ENCODE peak calls at places on chromosome 22, in four cellular contexts. S is left ventricle myocardium inferior, L is fibroblast of villous mesenchyme, E is fibroblast of mammary gland. Z is an unnamed sample.
A peak's percentile ranks its signal among the peaks of the same experiment; 100 is the strongest.

GRCh38 chr22:50144005-50144614 is 26.4 kb upstream of the PANX2 start:
- DNase-seq in S (no peak), L (no peak), E (no peak), Z (no peak)

GRCh38 chr22:19406846-19407245 is 24.7 kb downstream of the HIRA start:
- DNase-seq in S (no peak), L (no peak), E (no peak), Z (no peak)

GRCh38 chr22:49519117-49519737 is 308.4 kb downstream of the BRD1 start:
- DNase-seq in S (no peak), L (no peak), E (no peak), Z (no peak)

GRCh38 chr22:48719978-48720661 is 1107.6 kb downstream of the BRD1 start:
- DNase-seq in S (peak; percentile 8), L (no peak), E (no peak), Z (no peak)

GRCh38 chr22:48099251-48099650 is 1336.8 kb downstream of the TBC1D22A start:
- DNase-seq in S (no peak), L (no peak), E (no peak), Z (no peak)

GRCh38 chr22:19429950-19430889 is 1.3 kb downstream of the HIRA start:
- DNase-seq in S (peak; percentile 31), L (peak; percentile 84), E (peak; percentile 80), Z (peak; percentile 66)

GRCh38 chr22:19173047-19174035 is 5.2 kb downstream of the SLC25A1 start:
- DNase-seq in S (no peak), L (no peak), E (peak; percentile 25), Z (no peak)

GRCh38 chr22:48779211-48779643 is 1048.4 kb downstream of the BRD1 start:
- DNase-seq in S (no peak), L (no peak), E (no peak), Z (no peak)

GRCh38 chr22:41664490-41664889 is 24.2 kb downstream of the SNU13 start:
- DNase-seq in S (no peak), L (no peak), E (no peak), Z (no peak)

GRCh38 chr22:19667872-19668740 is 46.2 kb upstream of the SEPTIN5 start:
- DNase-seq in S (no peak), L (no peak), E (no peak), Z (no peak)

GRCh38 chr22:20229916-20230775 is 38.0 kb downstream of the RTN4R start:
- DNase-seq in S (no peak), L (no peak), E (no peak), Z (no peak)

GRCh38 chr22:43270314-43270908 is 72.8 kb downstream of the SCUBE1 start:
- DNase-seq in S (no peak), L (no peak), E (no peak), Z (no peak)

GRCh38 chr22:27105142-27106025 is 448.0 kb downstream of the MIAT start:
- DNase-seq in S (peak; percentile 70), L (peak; percentile 92), E (peak; percentile 87), Z (peak; percentile 91)

GRCh38 chr22:43375951-43376455 is 32.8 kb upstream of the SCUBE1 start:
- DNase-seq in S (no peak), L (peak; percentile 50), E (peak; percentile 30), Z (no peak)

GRCh38 chr22:17846326-17846992 is 72.2 kb upstream of the BID start:
- DNase-seq in S (no peak), L (peak; percentile 31), E (peak; percentile 19), Z (no peak)

GRCh38 chr22:50561401-50562074 is 1.2 kb downstream of the SYCE3 start:
- DNase-seq in S (no peak), L (no peak), E (no peak), Z (no peak)

GRCh38 chr22:27174970-27175369 is 517.6 kb downstream of the MIAT start:
- DNase-seq in S (no peak), L (no peak), E (no peak), Z (no peak)

GRCh38 chr22:39427751-39428596 is 28.4 kb downstream of the TAB1 start:
- DNase-seq in S (no peak), L (no peak), E (no peak), Z (no peak)

GRCh38 chr22:37018815-37019308 is 385 bp downstream of the TST start:
- DNase-seq in S (peak; percentile 74), L (peak; percentile 88), E (peak; percentile 41), Z (peak; percentile 37)

GRCh38 chr22:19063581-19064353 is 58.4 kb downstream of the DGCR2 start:
- DNase-seq in S (no peak), L (peak; percentile 5), E (no peak), Z (peak; percentile 41)

GRCh38 chr22:46826438-46826837 is 64.0 kb downstream of the TBC1D22A start:
- DNase-seq in S (no peak), L (no peak), E (no peak), Z (no peak)

GRCh38 chr22:46825145-46825544 is 62.7 kb downstream of the TBC1D22A start:
- DNase-seq in S (no peak), L (no peak), E (no peak), Z (no peak)

GRCh38 chr22:46827781-46828180 is 65.3 kb downstream of the TBC1D22A start:
- DNase-seq in S (no peak), L (no peak), E (no peak), Z (no peak)

GRCh38 chr22:46828323-46829139 is 66.1 kb downstream of the TBC1D22A start:
- DNase-seq in S (no peak), L (no peak), E (no peak), Z (no peak)

DNA sequence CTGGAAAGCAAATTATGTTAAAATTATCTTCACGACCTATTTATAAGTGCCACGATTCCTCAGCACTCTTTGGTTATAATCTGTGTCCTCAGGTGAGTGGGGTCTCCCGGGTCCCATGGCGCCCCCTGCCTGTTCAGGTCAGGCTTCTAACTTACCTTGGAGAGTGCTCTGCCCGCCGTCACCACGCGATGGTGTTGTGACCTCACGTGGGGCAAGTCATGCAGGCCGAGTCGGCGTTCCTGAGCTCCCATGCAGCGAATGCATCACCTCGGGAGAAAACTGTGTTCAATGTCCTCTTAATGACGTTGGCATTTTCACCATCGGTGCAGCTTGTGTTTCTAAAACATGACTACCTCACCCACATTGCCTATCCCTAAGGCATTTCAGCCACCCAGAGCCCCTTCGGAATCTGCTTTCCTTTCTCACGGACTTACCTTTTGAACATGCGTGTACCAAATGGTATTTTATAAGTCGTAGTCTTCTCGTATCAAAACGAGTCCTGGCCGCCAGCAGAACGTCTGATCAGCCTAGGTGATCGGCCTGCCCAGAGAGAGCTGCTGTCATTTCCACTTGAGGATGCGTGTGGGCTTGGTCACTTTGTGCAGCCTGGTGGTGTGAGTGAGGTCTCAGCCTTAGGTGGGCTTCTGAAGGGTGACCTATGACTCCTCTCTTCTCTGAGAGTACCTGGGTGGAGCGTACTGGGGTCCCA is 64.8 kb downstream of the TBC1D22A start:
- DNase-seq in S (no peak), L (no peak), E (no peak), Z (no peak)
- TF ChIP-seq CTCF in S (no peak), L (no peak), E (no peak), Z (no peak)

GRCh38 chr22:31757265-31757664 is 3.4 kb downstream of the DEPDC5 start:
- DNase-seq in S (no peak), L (no peak), E (no peak), Z (peak; percentile 28)
- TF ChIP-seq CTCF in S (no peak), L (no peak), E (no peak), Z (no peak)

DNA sequence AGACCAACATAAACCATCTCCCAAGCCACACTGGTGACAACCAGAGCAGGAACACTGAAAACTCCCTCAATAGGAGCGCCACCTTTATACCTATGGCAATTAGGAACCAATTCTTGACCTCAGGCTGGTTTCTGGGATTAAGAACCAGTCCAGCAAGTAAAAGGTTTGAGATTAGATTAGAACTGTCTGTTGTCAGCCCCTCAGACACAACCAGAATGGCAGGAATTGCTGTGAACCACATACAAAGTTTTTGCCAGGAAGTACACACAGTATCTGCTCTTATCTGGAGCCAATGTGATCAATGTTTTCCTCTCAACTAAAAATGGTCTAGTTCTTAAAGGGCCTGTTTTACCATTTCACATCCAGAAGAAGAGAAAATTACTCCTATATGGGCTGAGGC is 55.2 kb downstream of the RBFOX2 start:
- DNase-seq in S (no peak), L (no peak), E (no peak), Z (no peak)
- TF ChIP-seq CTCF in S (no peak), L (no peak), E (no peak), Z (no peak)

GRCh38 chr22:32413715-32414114 is 1.7 kb upstream of the RTCB start:
- DNase-seq in S (no peak), L (peak; percentile 35), E (peak; percentile 44), Z (peak; percentile 29)
- TF ChIP-seq CTCF in S (peak; percentile 11), L (peak; percentile 46), E (peak; percentile 46), Z (peak; percentile 33)

GRCh38 chr22:35519306-35520000 is 21.2 kb upstream of the RASD2 start:
- DNase-seq in S (no peak), L (no peak), E (no peak), Z (no peak)

GRCh38 chr22:35516723-35517122 is 23.9 kb upstream of the RASD2 start:
- DNase-seq in S (no peak), L (no peak), E (no peak), Z (no peak)

GRCh38 chr22:35517769-35518530 is 22.7 kb upstream of the RASD2 start:
- DNase-seq in S (no peak), L (no peak), E (no peak), Z (no peak)

GRCh38 chr22:35518781-35519180 is 21.9 kb upstream of the RASD2 start:
- DNase-seq in S (no peak), L (no peak), E (no peak), Z (no peak)

DNA sequence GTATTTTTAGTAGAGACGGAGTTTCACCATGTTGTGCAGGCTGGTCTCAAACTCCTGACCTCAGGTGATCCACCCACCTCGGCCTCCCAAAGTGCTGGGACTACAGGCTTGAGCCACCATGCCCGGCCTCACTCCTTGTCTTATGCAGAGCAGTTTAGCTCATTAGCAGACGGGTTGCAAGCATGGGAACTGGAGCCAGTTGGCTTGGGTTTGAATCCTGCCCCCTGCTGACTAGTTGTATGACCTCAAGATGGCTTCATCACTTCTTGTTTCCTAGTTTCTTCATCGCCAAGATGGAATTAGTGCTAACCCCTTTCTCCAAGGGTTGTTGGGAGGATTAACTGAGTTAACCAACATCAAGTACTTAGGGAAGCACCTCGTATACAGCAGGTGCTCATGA is 23.4 kb upstream of the RASD2 start:
- DNase-seq in S (no peak), L (no peak), E (no peak), Z (no peak)
- TF ChIP-seq CTCF in S (no peak), L (no peak), E (no peak), Z (no peak)

DNA sequence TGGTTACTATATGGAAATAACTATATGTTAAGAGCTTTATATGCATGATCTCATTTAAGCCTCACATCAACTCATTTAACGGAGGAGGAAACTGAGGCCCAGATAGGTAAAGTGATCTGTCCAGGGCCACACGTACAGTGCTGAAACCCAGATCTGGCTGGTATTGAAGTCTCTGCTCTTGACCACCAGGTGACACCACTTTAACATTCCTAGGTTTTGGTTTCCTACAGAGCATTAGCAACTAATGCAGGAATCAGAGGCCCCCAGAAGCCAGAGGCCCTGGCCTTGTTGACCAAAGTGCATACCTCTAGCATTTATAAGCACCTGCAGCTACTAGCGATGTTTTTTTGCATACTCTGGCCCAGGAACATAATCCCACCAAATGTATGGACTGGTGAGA is 12.9 kb upstream of the LIMK2 start:
- DNase-seq in S (no peak), L (no peak), E (no peak), Z (no peak)
- TF ChIP-seq CTCF in S (peak; percentile 37), L (peak; percentile 24), E (no peak), Z (no peak)

GRCh38 chr22:22371031-22371541 is 126.5 kb downstream of the VPREB1 start:
- DNase-seq in S (peak; percentile 59), L (no peak), E (peak; percentile 1), Z (peak; percentile 2)
- TF ChIP-seq CTCF in S (peak; percentile 31), L (peak; percentile 20), E (no peak), Z (no peak)